ENCODE peak calls at places on chromosomes 13 and 19, in four cellular contexts. T, V, B and O are unnamed samples.

GRCh38 chr13:60169239-60170031 is 5.7 kb upstream of the DIAPH3 start:
- DNase-seq in B (no peak), T (no peak), V (no peak), O (no peak)

GRCh38 chr13:51682691-51683090 is 98.4 kb downstream of the WDFY2 start:
- DNase-seq in T (no peak), V (no peak), B (no peak), O (no peak)

GRCh38 chr13:23731709-23732108 is 157.5 kb downstream of the MIPEP start:
- DNase-seq in V (no peak), B (no peak), T (no peak), O (no peak)

GRCh38 chr13:106570354-106570822 is 2.5 kb upstream of the ARGLU1 start:
- DNase-seq in V (no peak), B (peak; percentile 56), T (no peak), O (no peak)

GRCh38 chr13:48746816-48747215 is 93.1 kb downstream of the CYSLTR2 start:
- DNase-seq in T (no peak), B (no peak), V (no peak), O (no peak)

GRCh38 chr13:35833571-35834305 is 297.4 kb downstream of the DCLK1 start:
- DNase-seq in T (peak; percentile 89), V (no peak), B (no peak), O (no peak)

GRCh38 chr13:31818236-31818635 is 78.9 kb downstream of the RXFP2 start:
- DNase-seq in V (no peak), B (no peak), T (no peak), O (no peak)

GRCh38 chr13:112576191-112576590 is 11.8 kb downstream of the TUBGCP3 start:
- DNase-seq in B (no peak), V (no peak), T (no peak), O (no peak)

GRCh38 chr19:3808420-3809143 is 22.4 kb upstream of the MATK start:
- DNase-seq in B (no peak), T (no peak), V (no peak), O (no peak)

GRCh38 chr13:37616131-37616530 is 17.6 kb upstream of the POSTN start:
- DNase-seq in V (no peak), T (no peak), B (no peak), O (no peak)

GRCh38 chr13:69912576-69913074 is 195.0 kb upstream of the ATXN8OS start:
- DNase-seq in V (peak; percentile 25), T (no peak), B (no peak), O (no peak)

GRCh38 chr13:27338816-27339215 is 68.2 kb downstream of the RASL11A start:
- DNase-seq in V (no peak), B (no peak), T (no peak), O (no peak)

GRCh38 chr19:54952591-54953344 is 5.4 kb upstream of the NLRP7 start:
- DNase-seq in T (no peak), B (no peak), V (no peak), O (no peak)

GRCh38 chr13:112782433-112783010 is 92.7 kb downstream of the ATP11A start:
- DNase-seq in T (no peak), B (no peak), V (peak; percentile 55), O (no peak)